ENCODE peak calls at places on chromosomes 12 and 14, in nine cellular contexts. Q is PC-9; W is lung microvascular endothelial cell; O is stimulated activated CD8-positive, alpha-beta memory T cell treated with anti-CD3 and anti-CD28 coated beads, Interleukin-2, amount 100 ng/mL, for 48 hours; Z is nucleus accumbens; B is T-helper 1 cell; T is IMR-90; E is caudate nucleus; V is GOT3. N is an unnamed sample.

GRCh38 chr14:102945346-102946130 is 23.1 kb downstream of the AMN start:
- DNase-seq in Q (no peak), W (no peak), O (no peak), Z (no peak), B (no peak), T (peak; percentile 84), E (no peak), V (no peak), N (no peak)

GRCh38 chr14:53391631-53392030 is 238.5 kb upstream of the DDHD1 start:
- DNase-seq in Q (no peak), W (peak; percentile 41), O (no peak), Z (no peak), B (no peak), T (peak; percentile 90), E (no peak), V (no peak), N (no peak)

GRCh38 chr12:118183711-118184110 is 47.8 kb downstream of the PEBP1 start:
- DNase-seq in Q (no peak), W (peak; percentile 82), O (no peak), Z (no peak), B (no peak), T (no peak), E (no peak), V (no peak), N (no peak)

GRCh38 chr14:19800282-19801117 is 3.1 kb upstream of the OR4N2 start:
- DNase-seq in Q (no peak), W (no peak), O (no peak), Z (peak; percentile 43), B (no peak), T (no peak), E (peak; percentile 79), V (no peak), N (no peak)

GRCh38 chr12:1920971-1921370 is 2.5 kb upstream of the CACNA2D4 start:
- DNase-seq in Q (no peak), W (no peak), O (no peak), Z (no peak), B (no peak), T (no peak), E (no peak), V (no peak), N (no peak)

GRCh38 chr14:58747181-58747580 is 109.4 kb downstream of the DACT1 start:
- DNase-seq in Q (no peak), W (no peak), O (no peak), Z (no peak), B (no peak), T (peak; percentile 86), E (no peak), V (no peak), N (no peak)

GRCh38 chr12:6384499-6385436 is 806 bp downstream of the LTBR start:
- DNase-seq in Q (peak; percentile 34), W (peak; percentile 29), O (no peak), Z (no peak), B (no peak), T (no peak), E (no peak), V (no peak), N (no peak)

GRCh38 chr12:45284096-45284901 is 68.4 kb downstream of the ANO6 start:
- DNase-seq in Q (peak; percentile 48), W (peak; percentile 40), O (no peak), Z (no peak), B (no peak), T (peak; percentile 87), E (no peak), V (no peak), N (no peak)

GRCh38 chr14:90607141-90607540 is 209.1 kb downstream of the TTC7B start:
- DNase-seq in Q (no peak), W (no peak), O (no peak), Z (no peak), B (no peak), T (no peak), E (no peak), V (no peak), N (no peak)

GRCh38 chr12:110071504-110071903 is 23.2 kb upstream of the C12orf76 start:
- DNase-seq in Q (no peak), W (no peak), O (no peak), Z (no peak), B (no peak), T (no peak), E (no peak), V (no peak), N (no peak)

GRCh38 chr14:99892406-99892805 is 99.2 kb downstream of the EML1 start:
- DNase-seq in Q (no peak), W (no peak), O (no peak), Z (no peak), B (no peak), T (peak; percentile 50), E (no peak), V (no peak), N (peak; percentile 59)

GRCh38 chr12:121145221-121145620 is 12.5 kb downstream of the P2RX7 start:
- DNase-seq in Q (no peak), W (peak; percentile 40), O (no peak), Z (no peak), B (no peak), T (peak; percentile 18), E (no peak), V (no peak), N (no peak)

GRCh38 chr14:96586921-96587822 is 85.0 kb downstream of the PAPOLA start:
- DNase-seq in Q (no peak), W (no peak), O (no peak), Z (no peak), B (no peak), T (no peak), E (no peak), V (no peak), N (no peak)

GRCh38 chr14:56100556-56100955 is 17.7 kb upstream of the PELI2 start:
- DNase-seq in Q (no peak), W (no peak), O (no peak), Z (no peak), B (no peak), T (peak; percentile 53), E (no peak), V (no peak), N (no peak)

GRCh38 chr12:94618995-94619695 is 31.2 kb downstream of the TMCC3 start:
- DNase-seq in Q (no peak), W (peak; percentile 95), O (no peak), Z (no peak), B (no peak), T (peak; percentile 93), E (peak; percentile 11), V (no peak), N (no peak)

GRCh38 chr14:72128629-72129028 is 196.4 kb downstream of the RGS6 start:
- DNase-seq in Q (no peak), W (no peak), O (no peak), Z (no peak), B (no peak), T (no peak), E (no peak), V (no peak), N (no peak)

GRCh38 chr14:77791225-77791600 is 8.7 kb upstream of the ADCK1 start:
- DNase-seq in Q (peak; percentile 30), W (no peak), O (no peak), Z (no peak), B (no peak), T (no peak), E (no peak), V (no peak), N (no peak)

GRCh38 chr12:42474391-42474790 is 115.2 kb downstream of the PRICKLE1 start:
- DNase-seq in Q (no peak), W (peak; percentile 93), O (no peak), Z (no peak), B (no peak), T (peak; percentile 82), E (no peak), V (no peak), N (no peak)

GRCh38 chr14:74763803-74764531 is 851 bp downstream of the YLPM1 start:
- DNase-seq in Q (peak; percentile 50), W (peak; percentile 33), O (no peak), Z (no peak), B (no peak), T (peak; percentile 17), E (peak; percentile 17), V (no peak), N (no peak)

GRCh38 chr12:128644664-128645296 is 179.0 kb downstream of the SLC15A4 start:
- DNase-seq in Q (peak; percentile 19), W (peak; percentile 9), O (peak; percentile 19), Z (no peak), B (no peak), T (no peak), E (peak; percentile 17), V (no peak), N (no peak)

GRCh38 chr14:52391866-52392600 is 77.9 kb downstream of the PTGER2 start:
- DNase-seq in Q (no peak), W (peak; percentile 12), O (no peak), Z (no peak), B (no peak), T (peak; percentile 48), E (no peak), V (no peak), N (no peak)

GRCh38 chr12:92927055-92927435 is 2.0 kb downstream of the EEA1 start:
- DNase-seq in Q (no peak), W (peak; percentile 69), O (peak; percentile 39), Z (no peak), B (peak; percentile 3), T (peak; percentile 28), E (peak; percentile 1), V (no peak), N (no peak)

GRCh38 chr12:123057505-123058265 is 77.2 kb downstream of the ARL6IP4 start:
- DNase-seq in Q (peak; percentile 71), W (no peak), O (no peak), Z (no peak), B (no peak), T (no peak), E (no peak), V (no peak), N (peak; percentile 98)

GRCh38 chr12:93895096-93895460 is 217.9 kb downstream of the CRADD start:
- DNase-seq in Q (no peak), W (no peak), O (no peak), Z (no peak), B (no peak), T (peak; percentile 30), E (no peak), V (no peak), N (no peak)

GRCh38 chr12:95943231-95943842 is at the start of gene AMDHD1:
- DNase-seq in Q (peak; percentile 59), W (peak; percentile 70), O (peak; percentile 36), Z (peak; percentile 49), B (peak; percentile 58), T (peak; percentile 39), E (peak; percentile 47), V (no peak), N (no peak)

GRCh38 chr14:85535316-85535715 is 5.4 kb downstream of the FLRT2 start:
- DNase-seq in Q (no peak), W (peak; percentile 10), O (no peak), Z (no peak), B (no peak), T (no peak), E (no peak), V (no peak), N (no peak)

GRCh38 chr12:6554990-6555691 is 701 bp downstream of the IFFO1 start:
- DNase-seq in Q (no peak), W (peak; percentile 46), O (no peak), Z (no peak), B (no peak), T (no peak), E (peak; percentile 33), V (no peak), N (no peak)

GRCh38 chr14:66404051-66404450 is 82.1 kb upstream of the CCDC196 start:
- DNase-seq in Q (no peak), W (no peak), O (no peak), Z (no peak), B (no peak), T (no peak), E (no peak), V (no peak), N (no peak)

GRCh38 chr14:77026930-77027537 is 1.5 kb downstream of the IRF2BPL start:
- DNase-seq in Q (peak; percentile 65), W (peak; percentile 78), O (no peak), Z (no peak), B (peak; percentile 66), T (peak; percentile 54), E (peak; percentile 59), V (no peak), N (no peak)

GRCh38 chr12:51976376-51977160 is 25.1 kb downstream of the ACVR1B start:
- DNase-seq in Q (no peak), W (peak; percentile 27), O (no peak), Z (no peak), B (no peak), T (peak; percentile 50), E (no peak), V (no peak), N (no peak)

GRCh38 chr12:10167588-10167987 is 4.3 kb downstream of the OLR1 start:
- DNase-seq in Q (no peak), W (no peak), O (no peak), Z (no peak), B (no peak), T (no peak), E (no peak), V (no peak), N (no peak)